ENCODE peak calls at places on chromosomes 2 and 18, in seven cellular contexts. H, K, D, B, G, F and L are unnamed samples.
A peak's percentile ranks its signal among the peaks of the same experiment; 100 is the strongest.

GRCh38 chr2:239329284-239329971 is 71.4 kb downstream of the HDAC4 start:
- DNase-seq in F (no peak), K (no peak), G (no peak), H (no peak), D (no peak), B (no peak), L (no peak)

GRCh38 chr18:44849361-44849760 is 168.7 kb downstream of the SETBP1 start:
- DNase-seq in H (no peak), D (no peak), B (no peak), G (no peak), F (no peak), K (no peak), L (no peak)

GRCh38 chr18:46250084-46250811 is 146.1 kb downstream of the HAUS1 start:
- DNase-seq in F (peak; percentile 41), D (no peak), H (no peak), K (peak; percentile 70), G (peak; percentile 58), B (peak; percentile 81), L (no peak)

GRCh38 chr2:70580352-70580751 is 26.7 kb upstream of the TGFA start:
- DNase-seq in F (no peak), K (no peak), B (no peak), D (no peak), H (no peak), G (no peak), L (peak; percentile 50)

GRCh38 chr18:79917351-79918088 is 33.9 kb downstream of the SLC66A2 start:
- DNase-seq in K (no peak), G (no peak), H (no peak), F (no peak), B (no peak), D (no peak), L (no peak)

GRCh38 chr2:108573070-108573469 is 38.8 kb downstream of the LIMS1 start:
- DNase-seq in G (no peak), K (no peak), D (no peak), H (no peak), B (no peak), F (no peak), L (no peak)

GRCh38 chr2:3638456-3638810 is 19.6 kb upstream of the ALLC start:
- DNase-seq in B (no peak), H (no peak), G (no peak), K (no peak), F (no peak), D (no peak), L (no peak)

GRCh38 chr2:215293879-215294278 is 18.0 kb upstream of the ATIC start:
- DNase-seq in G (no peak), H (no peak), K (no peak), F (no peak), B (no peak), D (no peak), L (no peak)

GRCh38 chr2:88059979-88060906 is 4.7 kb upstream of the KRCC1 start:
- DNase-seq in F (peak; percentile 69), G (peak; percentile 46), B (no peak), K (peak; percentile 19), H (no peak), D (peak; percentile 19), L (no peak)

GRCh38 chr2:149145314-149146295 is 107.1 kb downstream of the LYPD6B start:
- DNase-seq in F (no peak), B (no peak), K (no peak), H (no peak), D (no peak), G (no peak), L (no peak)

GRCh38 chr18:11872479-11873136 is 21.4 kb downstream of the CHMP1B start:
- DNase-seq in H (no peak), B (peak; percentile 50), F (peak; percentile 55), D (peak; percentile 10), K (peak; percentile 49), G (peak; percentile 77), L (peak; percentile 37)

GRCh38 chr2:97067279-97068004 is 27.2 kb downstream of the FAHD2B start:
- DNase-seq in G (no peak), B (no peak), D (no peak), H (no peak), F (no peak), K (no peak), L (peak; percentile 92)

GRCh38 chr2:59314367-59314766 is 1073.2 kb upstream of the FANCL start:
- DNase-seq in H (no peak), F (no peak), D (no peak), K (no peak), G (no peak), B (no peak), L (no peak)

GRCh38 chr2:99602475-99602874 is 112.7 kb upstream of the REV1 start:
- DNase-seq in G (peak; percentile 55), F (no peak), D (no peak), B (no peak), K (peak; percentile 41), H (no peak), L (no peak)

GRCh38 chr18:47917923-47918610 is 12.4 kb downstream of the SMAD2 start:
- DNase-seq in K (no peak), H (no peak), G (no peak), F (no peak), B (no peak), D (no peak), L (no peak)

GRCh38 chr2:172451923-172452322 is 24.5 kb downstream of the ITGA6 start:
- DNase-seq in H (no peak), D (no peak), F (no peak), G (no peak), K (no peak), B (no peak), L (no peak)

GRCh38 chr2:9139491-9140443 is 66.8 kb upstream of the ASAP2 start:
- DNase-seq in D (peak; percentile 39), B (peak; percentile 88), G (peak; percentile 79), F (peak; percentile 81), H (peak; percentile 43), K (peak; percentile 74), L (peak; percentile 95)

GRCh38 chr18:63158012-63158631 is 161.4 kb downstream of the BCL2 start:
- DNase-seq in D (no peak), H (no peak), K (no peak), G (no peak), F (no peak), B (no peak), L (no peak)

GRCh38 chr2:145022671-145023330 is 502.9 kb upstream of the ZEB2 start:
- DNase-seq in B (no peak), D (no peak), G (peak; percentile 37), H (no peak), F (no peak), K (peak; percentile 62), L (no peak)

GRCh38 chr2:128473175-128474013 is 154.7 kb upstream of the HS6ST1 start:
- DNase-seq in K (no peak), H (no peak), G (peak; percentile 82), F (peak; percentile 25), D (no peak), B (no peak), L (peak; percentile 92)

GRCh38 chr2:98757904-98758421 is 27.0 kb upstream of the MGAT4A start:
- DNase-seq in H (peak; percentile 26), K (peak; percentile 87), D (no peak), G (peak; percentile 42), F (peak; percentile 81), B (peak; percentile 78), L (no peak)

GRCh38 chr2:120762341-120763061 is 26.8 kb downstream of the GLI2 start:
- DNase-seq in B (no peak), H (no peak), F (no peak), G (no peak), D (no peak), K (no peak), L (no peak)

GRCh38 chr2:220469201-220469600 is 841.8 kb downstream of the SLC4A3 start:
- DNase-seq in F (no peak), H (no peak), D (no peak), K (peak; percentile 5), G (no peak), B (no peak), L (no peak)

GRCh38 chr18:42976869-42977268 is 138.6 kb downstream of the RIT2 start:
- DNase-seq in H (no peak), F (no peak), G (no peak), B (no peak), K (no peak), D (no peak), L (no peak)